ENCODE peak calls at places on chromosome 2, in five cellular contexts. V is T1000, T is Caki2, E is HEK293T, Z is non-pigmented ciliary epithelial cell. R is an unnamed sample.

GRCh38 chr2:161067846-161068245 is 92.4 kb upstream of the TANK start:
- DNase-seq in T (no peak), E (no peak), V (no peak), Z (no peak), R (no peak)

GRCh38 chr2:102251042-102251848 is 60.1 kb upstream of the IL1RL1 start:
- DNase-seq in V (no peak), Z (no peak), T (no peak), E (no peak), R (no peak)

GRCh38 chr2:72145658-72146329 is 1.9 kb downstream of the CYP26B1 start:
- DNase-seq in V (no peak), Z (no peak), T (no peak), E (no peak), R (no peak)

GRCh38 chr2:238157506-238158017 is 1.2 kb upstream of the ERFE start:
- DNase-seq in E (no peak), V (no peak), T (no peak), Z (no peak), R (no peak)

GRCh38 chr2:83665894-83666293 is 793.2 kb downstream of the SUCLG1 start:
- DNase-seq in Z (no peak), V (no peak), E (no peak), T (no peak), R (no peak)

GRCh38 chr2:13576634-13577033 is 859.9 kb downstream of the TRIB2 start:
- DNase-seq in T (no peak), E (no peak), V (no peak), Z (no peak), R (no peak)

GRCh38 chr2:70132244-70133126 is 45.2 kb downstream of the PCBP1 start:
- DNase-seq in Z (no peak), E (no peak), T (peak), V (no peak), R (no peak)

GRCh38 chr2:129067921-129068320 is 749.3 kb upstream of the HS6ST1 start:
- DNase-seq in T (no peak), V (no peak), E (no peak), Z (no peak), R (no peak)

GRCh38 chr2:190444954-190445353 is 36.8 kb downstream of the MFSD6 start:
- DNase-seq in Z (no peak), V (no peak), E (no peak), T (no peak), R (no peak)

GRCh38 chr2:189933911-189934399 is 128.6 kb downstream of the MSTN start:
- DNase-seq in V (no peak), E (no peak), Z (peak), T (peak), R (peak)

GRCh38 chr2:85355073-85355410 is 473 bp downstream of the ELMOD3 start:
- DNase-seq in Z (no peak), T (no peak), E (no peak), V (no peak), R (no peak)

GRCh38 chr2:101710690-101711318 is 13.3 kb downstream of the MAP4K4 start:
- DNase-seq in V (no peak), E (no peak), T (no peak), Z (no peak), R (no peak)